ENCODE peak calls at places on chromosomes 13 and 19, in four cellular contexts. M is GM12878, H is K562, V is HL-60. Y is an unnamed sample.

GRCh38 chr19:8641908-8642547 is 11.6 kb downstream of the NFILZ start:
- DNase-seq in M (no peak), H (peak), V (peak), Y (no peak)

GRCh38 chr13:105774739-105775460 is 760.6 kb downstream of the EFNB2 start:
- DNase-seq in M (no peak), H (no peak), V (no peak), Y (no peak)

GRCh38 chr13:98826156-98826555 is 73.7 kb upstream of the SLC15A1 start:
- DNase-seq in M (no peak), H (no peak), V (no peak), Y (no peak)

GRCh38 chr13:97254809-97255208 is 32.7 kb downstream of the MBNL2 start:
- DNase-seq in M (no peak), H (no peak), V (no peak), Y (no peak)

GRCh38 chr19:54114340-54114826 is 1.1 kb downstream of the TFPT start:
- DNase-seq in M (no peak), H (no peak), V (peak), Y (no peak)

GRCh38 chr19:21158523-21159135 is 16.8 kb downstream of the ZNF431 start:
- DNase-seq in M (no peak), H (no peak), V (no peak), Y (no peak)

GRCh38 chr13:99590519-99591011 is 89.3 kb downstream of the TM9SF2 start:
- DNase-seq in M (no peak), H (no peak), V (no peak), Y (no peak)

GRCh38 chr19:50505856-50506611 is 5.0 kb downstream of the JOSD2 start:
- DNase-seq in M (no peak), H (no peak), V (no peak), Y (no peak)

GRCh38 chr19:38806371-38806770 is 6.4 kb downstream of the LGALS4 start:
- DNase-seq in M (no peak), H (no peak), V (no peak), Y (no peak)

GRCh38 chr19:35996777-35997176 is 1.8 kb downstream of the SDHAF1 start:
- DNase-seq in M (no peak), H (no peak), V (no peak), Y (no peak)

GRCh38 chr19:46697142-46697960 is 19.6 kb downstream of the PRKD2 start:
- DNase-seq in M (no peak), H (peak), V (peak), Y (no peak)

GRCh38 chr13:78659450-78660110 is 625 bp upstream of the OBI1 start:
- DNase-seq in M (no peak), H (no peak), V (no peak), Y (no peak)

GRCh38 chr19:13099073-13099999 is 3.3 kb downstream of the LYL1 start:
- DNase-seq in M (no peak), H (peak), V (peak), Y (peak)

GRCh38 chr19:34365463-34366401 is 736 bp downstream of the GPI start:
- DNase-seq in M (no peak), H (peak), V (peak), Y (peak)
- TF ChIP-seq SPI1 in M (no peak), H (no peak), V (no peak), Y (no peak)

GRCh38 chr13:73757471-73758233 is 376.6 kb downstream of the KLF12 start:
- DNase-seq in M (no peak), H (no peak), V (no peak), Y (no peak)

GRCh38 chr13:73751290-73751689 is 382.9 kb downstream of the KLF12 start:
- DNase-seq in M (no peak), H (no peak), V (no peak), Y (no peak)

GRCh38 chr13:73754241-73754640 is 380.0 kb downstream of the KLF12 start:
- DNase-seq in M (no peak), H (no peak), V (no peak), Y (no peak)

DNA sequence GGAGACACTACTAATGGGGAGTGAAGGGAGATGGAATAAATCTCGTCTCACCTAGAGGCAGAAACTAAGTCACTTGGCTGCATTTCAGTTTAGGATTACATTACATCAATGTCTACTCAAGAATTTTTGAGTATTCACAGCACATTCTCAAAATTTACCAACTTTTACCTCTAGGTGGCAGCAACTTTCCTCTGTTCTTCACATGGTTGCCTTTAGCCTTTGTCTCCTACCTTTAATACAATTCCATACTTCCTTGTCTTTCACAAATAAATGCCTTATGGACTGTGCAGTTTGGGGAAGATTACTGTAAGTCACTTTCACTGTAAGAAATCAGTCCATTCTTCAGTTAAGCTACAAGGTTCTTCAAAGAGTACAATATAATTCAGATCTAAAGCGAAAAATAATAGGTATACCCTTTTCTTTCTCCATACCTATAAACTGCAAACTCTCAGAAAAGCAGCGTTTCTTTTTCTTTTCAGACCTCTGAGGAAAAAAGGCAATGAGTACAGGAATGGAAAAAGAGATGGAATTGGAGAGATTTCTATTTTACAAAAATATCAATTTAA is 379.4 kb downstream of the KLF12 start:
- DNase-seq in M (no peak), H (peak), V (peak), Y (no peak)
- TF ChIP-seq SPI1 in M (no peak), H (no peak), V (no peak), Y (no peak)

GRCh38 chr19:37226248-37226647 is 8.2 kb downstream of the ZNF383 start:
- DNase-seq in M (no peak), H (no peak), V (no peak), Y (no peak)

DNA sequence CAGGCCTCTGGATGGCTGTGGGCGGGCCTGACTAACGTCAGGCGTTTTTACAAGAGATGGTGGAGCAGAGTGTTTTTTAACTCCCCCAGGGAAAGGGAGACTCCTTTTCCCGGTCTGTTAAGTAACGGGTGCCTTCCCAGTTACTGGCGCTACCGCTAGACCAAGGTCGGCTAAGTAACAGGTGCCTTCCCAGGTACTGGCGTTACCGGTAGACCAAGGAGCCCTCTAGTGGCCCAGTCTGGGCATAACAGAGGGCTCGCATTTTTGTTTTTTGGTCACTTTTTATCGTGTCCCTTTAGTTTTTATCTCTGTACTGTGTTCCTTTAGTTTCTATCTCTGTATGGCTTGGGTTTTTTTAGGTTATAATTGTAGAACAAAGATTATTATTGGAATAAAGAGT is 10.0 kb downstream of the ZNF383 start:
- DNase-seq in M (no peak), H (no peak), V (peak), Y (no peak)
- TF ChIP-seq SPI1 in M (no peak), H (no peak), V (no peak), Y (no peak)

DNA sequence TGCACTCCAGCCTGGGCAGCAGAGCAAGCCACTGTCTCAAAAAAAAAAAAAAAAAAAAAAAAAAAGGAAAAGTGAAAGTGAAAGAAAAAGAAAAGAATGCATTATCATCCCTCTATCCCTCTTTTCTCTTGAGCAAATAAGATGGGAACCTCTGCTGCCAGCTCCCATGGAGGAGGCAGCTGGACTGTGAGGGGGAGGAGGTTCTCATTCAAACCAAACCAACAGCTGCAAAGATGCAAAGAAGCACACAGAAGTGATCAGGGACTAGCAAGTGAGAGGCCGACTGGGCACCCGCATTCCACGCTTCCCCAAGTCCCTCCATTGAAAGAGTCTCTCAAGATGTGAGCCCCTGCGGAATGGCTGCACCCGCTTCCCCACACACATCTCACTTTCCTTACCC is 63.5 kb downstream of the TSHZ3 start:
- DNase-seq in M (no peak), H (no peak), V (no peak), Y (no peak)
- TF ChIP-seq SPI1 in M (no peak), H (no peak), V (no peak), Y (no peak)

GRCh38 chr19:1512671-1513491 is at the start of gene ADAMTSL5:
- DNase-seq in M (no peak), H (peak), V (no peak), Y (peak)

GRCh38 chr19:1514295-1514661 is 1.5 kb upstream of the ADAMTSL5 start:
- DNase-seq in M (no peak), H (no peak), V (no peak), Y (no peak)

GRCh38 chr19:1516395-1516753 is 3.6 kb upstream of the ADAMTSL5 start:
- DNase-seq in M (no peak), H (peak), V (no peak), Y (no peak)

GRCh38 chr19:1513492-1514294 is 874 bp upstream of the ADAMTSL5 start:
- DNase-seq in M (no peak), H (peak), V (peak), Y (peak)

GRCh38 chr19:1514986-1515721 is 2.3 kb upstream of the ADAMTSL5 start:
- DNase-seq in M (no peak), H (no peak), V (no peak), Y (no peak)
- TF ChIP-seq SPI1 in M (no peak), H (no peak), V (no peak), Y (no peak)

GRCh38 chr13:101876951-101877350 is 424.5 kb downstream of the ITGBL1 start:
- DNase-seq in M (no peak), H (no peak), V (no peak), Y (no peak)

GRCh38 chr13:101875091-101875490 is 422.6 kb downstream of the ITGBL1 start:
- DNase-seq in M (no peak), H (no peak), V (no peak), Y (no peak)

GRCh38 chr13:101881593-101881992 is 429.1 kb downstream of the ITGBL1 start:
- DNase-seq in M (no peak), H (no peak), V (no peak), Y (no peak)

GRCh38 chr13:101880581-101880980 is 428.1 kb downstream of the ITGBL1 start:
- DNase-seq in M (no peak), H (no peak), V (no peak), Y (no peak)

GRCh38 chr13:101875717-101876393 is 423.4 kb downstream of the ITGBL1 start:
- DNase-seq in M (no peak), H (no peak), V (no peak), Y (no peak)
- TF ChIP-seq SPI1 in M (no peak), H (no peak), V (no peak), Y (no peak)

GRCh38 chr19:5811117-5811516 is 6.2 kb downstream of the NRTN start:
- DNase-seq in M (no peak), H (no peak), V (no peak), Y (no peak)

GRCh38 chr19:5818594-5818993 is 13.7 kb downstream of the NRTN start:
- DNase-seq in M (no peak), H (no peak), V (no peak), Y (no peak)

GRCh38 chr19:5817218-5817617 is 12.4 kb downstream of the NRTN start:
- DNase-seq in M (no peak), H (no peak), V (no peak), Y (no peak)

GRCh38 chr19:5814847-5815246 is 10.0 kb downstream of the NRTN start:
- DNase-seq in M (no peak), H (no peak), V (no peak), Y (no peak)

GRCh38 chr19:5814123-5814839 is 9.4 kb downstream of the NRTN start:
- DNase-seq in M (no peak), H (no peak), V (no peak), Y (no peak)
- TF ChIP-seq SPI1 in M (no peak), H (no peak), V (no peak), Y (no peak)

DNA sequence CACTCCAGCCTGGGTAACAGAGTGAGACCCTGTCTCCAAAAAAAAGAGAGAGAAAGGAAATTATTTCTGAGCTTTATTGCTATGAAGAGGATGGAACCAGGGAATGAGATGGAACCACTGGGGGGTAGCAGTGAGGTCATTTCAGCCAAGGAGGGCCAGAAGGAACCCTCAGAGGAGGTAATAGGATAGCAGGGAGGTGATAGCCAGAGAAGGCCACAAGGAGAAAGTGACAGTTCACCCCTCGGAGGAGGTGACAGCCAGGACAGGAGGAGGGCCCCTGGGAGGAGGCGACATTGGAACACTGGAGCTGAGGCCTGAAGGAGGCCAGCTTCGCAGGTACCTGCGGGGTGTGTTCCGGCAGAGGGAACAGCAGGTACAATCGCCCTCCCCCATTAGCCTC is 695 bp upstream of the PGPEP1 start:
- DNase-seq in M (no peak), H (peak), V (peak), Y (no peak)
- TF ChIP-seq SPI1 in M (no peak), H (no peak), V (no peak), Y (no peak)

DNA sequence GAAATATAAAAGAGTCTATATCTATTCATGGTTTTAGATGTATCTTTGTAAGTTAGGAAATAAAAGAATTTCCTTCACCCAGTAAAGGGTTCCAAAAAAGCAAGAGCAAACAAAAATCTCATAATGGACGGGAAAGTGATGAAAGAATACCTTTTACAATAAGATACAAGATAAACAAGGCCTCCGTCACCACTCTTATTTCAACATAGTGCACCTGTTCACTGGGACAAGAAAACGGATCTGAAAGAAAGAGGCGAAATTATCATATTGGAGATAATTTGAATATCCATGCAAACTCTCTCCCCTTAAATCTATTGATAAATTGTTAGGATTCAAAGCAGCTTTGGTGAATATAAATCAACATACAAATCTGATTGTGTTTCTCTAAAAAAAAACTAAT is 877 bp upstream of the NLRP11 start:
- DNase-seq in M (no peak), H (no peak), V (no peak), Y (no peak)
- TF ChIP-seq SPI1 in M (no peak), H (no peak), V (no peak), Y (no peak)

Y was measured in GM12891.